ENCODE peak calls at places on chromosomes 4 and X, in six cellular contexts. M, P, C, N, B and D are unnamed samples.

GRCh38 chr4:53744446-53745160 is 153.3 kb upstream of the LNX1 start:
- DNase-seq in M (no peak), P (no peak), C (no peak), N (no peak), B (no peak), D (peak)

GRCh38 chrX:1041051-1041450 is 171.4 kb downstream of the CRLF2 start:
- DNase-seq in M (no peak), P (no peak), C (peak), N (no peak), B (no peak), D (no peak)

GRCh38 chr4:65552071-65552470 is 118.2 kb downstream of the EPHA5 start:
- DNase-seq in M (no peak), P (no peak), C (no peak), N (no peak), B (no peak), D (no peak)

GRCh38 chr4:122830392-122831095 is 3.9 kb downstream of the FGF2 start:
- DNase-seq in M (no peak), P (peak), C (no peak), N (no peak), B (no peak), D (no peak)

GRCh38 chr4:32025840-32026459 is 1305.8 kb downstream of the PCDH7 start:
- DNase-seq in M (no peak), P (peak), C (no peak), N (no peak), B (no peak), D (no peak)

GRCh38 chr4:8177544-8177943 is 18.9 kb upstream of the ABLIM2 start:
- DNase-seq in M (no peak), P (no peak), C (peak), N (no peak), B (no peak), D (no peak)

GRCh38 chrX:69077895-69078455 is 87.3 kb downstream of the PJA1 start:
- DNase-seq in M (no peak), P (no peak), C (peak), N (no peak), B (no peak), D (no peak)

GRCh38 chr4:19329631-19330030 is 922.1 kb upstream of the SLIT2 start:
- DNase-seq in M (no peak), P (peak), C (no peak), N (no peak), B (no peak), D (no peak)

GRCh38 chr4:84965558-84966381 is 720 bp downstream of the WDFY3 start:
- DNase-seq in M (peak), P (peak), C (peak), N (peak), B (no peak), D (no peak)

GRCh38 chr4:48334900-48335384 is 6.4 kb upstream of the SLAIN2 start:
- DNase-seq in M (no peak), P (no peak), C (no peak), N (no peak), B (no peak), D (no peak)

GRCh38 chr4:24979554-24979953 is 51.2 kb downstream of the LGI2 start:
- DNase-seq in M (no peak), P (peak), C (no peak), N (no peak), B (no peak), D (no peak)

GRCh38 chr4:84971319-84971932 is 4.9 kb upstream of the WDFY3 start:
- DNase-seq in M (no peak), P (peak), C (no peak), N (no peak), B (no peak), D (no peak)

GRCh38 chrX:44178271-44178670 is 165.2 kb downstream of the EFHC2 start:
- DNase-seq in M (peak), P (no peak), C (no peak), N (no peak), B (no peak), D (no peak)

GRCh38 chr4:81152839-81153713 is 61.9 kb downstream of the PRKG2 start:
- DNase-seq in M (no peak), P (no peak), C (no peak), N (no peak), B (no peak), D (no peak)

GRCh38 chr4:23728971-23729370 is 160.9 kb downstream of the PPARGC1A start:
- DNase-seq in M (no peak), P (no peak), C (no peak), N (no peak), B (no peak), D (no peak)

GRCh38 chr4:98682719-98683118 is 24.3 kb upstream of the TSPAN5 start:
- DNase-seq in M (no peak), P (peak), C (no peak), N (no peak), B (no peak), D (no peak)

GRCh38 chrX:143429021-143429570 is 88.2 kb downstream of the SPANXN3 start:
- DNase-seq in M (no peak), P (peak), C (no peak), N (no peak), B (no peak), D (no peak)

GRCh38 chrX:71634366-71634765 is 16.1 kb upstream of the CXCR3 start:
- DNase-seq in M (no peak), P (no peak), C (no peak), N (no peak), B (no peak), D (no peak)

GRCh38 chrX:34562006-34562405 is 95.1 kb downstream of the TMEM47 start:
- DNase-seq in M (no peak), P (no peak), C (no peak), N (no peak), B (no peak), D (no peak)